ENCODE peak calls at places on chromosomes 4 and X, in ten cellular contexts. S is HepG2, F is fibroblast of lung, D is WERI-Rb-1, B is coronary artery, R is left ventricle myocardium inferior, H is body of pancreas, J is sigmoid colon, T is lower lobe of right lung, V is tibial artery. W is an unnamed sample.

GRCh38 chrX:48933757-48934156 is 14.9 kb upstream of the PIM2 start:
- DNase-seq in S (no peak), F (no peak), D (no peak), B (no peak), R (no peak), H (no peak), J (no peak), T (no peak), V (no peak), W (no peak)

GRCh38 chrX:63657821-63658220 is 127.2 kb downstream of the ARHGEF9 start:
- DNase-seq in S (no peak), F (peak; percentile 87), D (no peak), B (peak; percentile 79), R (peak; percentile 45), H (no peak), J (no peak), T (peak; percentile 73), V (peak; percentile 88), W (peak; percentile 24)

GRCh38 chr4:102564399-102564921 is 63.3 kb downstream of the NFKB1 start:
- DNase-seq in S (no peak), F (peak; percentile 82), D (no peak), B (no peak), R (no peak), H (no peak), J (no peak), T (no peak), V (no peak), W (no peak)

GRCh38 chr4:55447826-55448225 is 52.1 kb downstream of the TMEM165 start:
- DNase-seq in S (no peak), F (peak; percentile 44), D (no peak), B (no peak), R (no peak), H (no peak), J (no peak), T (no peak), V (no peak), W (no peak)

GRCh38 chr4:113256946-113257345 is 207.5 kb downstream of the ANK2 start:
- DNase-seq in S (no peak), F (peak; percentile 25), D (no peak), B (no peak), R (no peak), H (no peak), J (no peak), T (no peak), V (no peak), W (no peak)

GRCh38 chr4:101596786-101597185 is 193.7 kb upstream of the BANK1 start:
- DNase-seq in S (no peak), F (no peak), D (no peak), B (no peak), R (no peak), H (no peak), J (no peak), T (no peak), V (no peak), W (no peak)

GRCh38 chr4:123652501-123652900 is 255.9 kb downstream of the SPRY1 start:
- DNase-seq in S (no peak), F (peak; percentile 20), D (no peak), B (no peak), R (no peak), H (no peak), J (no peak), T (no peak), V (no peak), W (no peak)

GRCh38 chrX:102514536-102514935 is 2.0 kb downstream of the TMSB15A start:
- DNase-seq in S (no peak), F (no peak), D (no peak), B (no peak), R (no peak), H (no peak), J (no peak), T (no peak), V (no peak), W (no peak)

GRCh38 chr4:84482564-84483563 is 16.2 kb downstream of the NKX6-1 start:
- DNase-seq in S (no peak), F (no peak), D (no peak), B (no peak), R (no peak), H (no peak), J (no peak), T (peak; percentile 55), V (no peak), W (no peak)

GRCh38 chr4:1879491-1879890 is 8.3 kb downstream of the NSD2 start:
- DNase-seq in S (no peak), F (no peak), D (no peak), B (no peak), R (no peak), H (no peak), J (no peak), T (no peak), V (no peak), W (no peak)
- H3K4me3 ChIP-seq in S (no peak overlapping the region), F (no peak overlapping the region), D (no peak overlapping the region), B (no peak overlapping the region), R (no peak overlapping the region), H (no peak overlapping the region), J (no peak overlapping the region), T (no peak overlapping the region), V (no peak overlapping the region), W (no peak overlapping the region)

DNA sequence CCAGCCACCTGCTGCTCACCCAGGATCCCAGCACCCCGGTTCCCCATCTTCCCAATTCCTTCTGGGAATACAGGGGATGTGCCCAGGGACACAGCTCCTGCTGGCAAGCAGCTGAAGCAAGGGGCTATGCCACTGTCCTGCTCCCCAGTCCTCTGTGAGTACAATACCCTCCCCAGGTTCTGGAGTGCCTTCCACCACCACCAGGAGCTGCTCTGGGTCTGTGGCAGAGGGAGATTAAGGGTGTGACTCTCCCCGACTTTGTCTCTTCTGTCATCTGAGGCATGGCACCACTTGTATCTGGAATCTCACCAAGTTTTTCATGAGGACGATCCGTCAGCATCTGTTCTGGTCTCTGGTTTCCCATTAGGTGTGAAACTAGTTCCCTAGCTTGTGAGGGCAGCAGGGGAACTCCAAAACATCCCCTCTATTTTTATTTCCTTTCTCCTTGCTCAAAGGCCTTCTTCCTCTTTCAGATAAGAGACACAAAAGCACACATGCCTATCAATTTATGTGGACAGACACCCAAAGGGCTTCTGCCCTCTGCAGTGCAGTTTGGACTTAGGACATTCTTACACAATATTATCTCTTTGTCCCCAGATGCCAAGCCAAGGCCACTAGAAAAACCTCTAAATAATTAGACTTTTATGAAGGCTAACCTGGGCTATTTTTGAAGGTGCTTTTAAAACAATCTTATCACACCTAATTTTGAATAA is 26.8 kb downstream of the MGST2 start:
- DNase-seq in S (peak; percentile 94), F (no peak), D (peak; percentile 58), B (no peak), R (no peak), H (no peak), J (no peak), T (no peak), V (no peak), W (no peak)
- TF ChIP-seq CTCF in S (peak; percentile 44), F (peak; percentile 8), D (peak; percentile 72), B (no peak), R (peak; percentile 57), H (no peak), J (no peak), T (peak; percentile 20), V (no peak), W (peak; percentile 47)

GRCh38 chrX:155215443-155216178 is 649 bp upstream of the VBP1 start:
- DNase-seq in S (no peak), F (no peak), D (no peak), B (no peak), R (no peak), H (no peak), J (no peak), T (no peak), V (no peak), W (no peak)
- H3K27ac ChIP-seq in S (peak overlapping the region; percentile 64), F (peak overlapping the region; percentile 67), D (peak overlapping the region; percentile 98), B (peak overlapping the region; percentile 94), R (peak overlapping the region; percentile 91), H (peak overlapping the region; percentile 85), J (peak overlapping the region; percentile 89), T (peak overlapping the region; percentile 91), V (peak overlapping the region; percentile 97), W (peak overlapping the region; percentile 84)

GRCh38 chrX:3549442-3549875 is 164.0 kb downstream of the PRKX start:
- DNase-seq in S (no peak), F (no peak), D (no peak), B (no peak), R (peak; percentile 13), H (peak; percentile 16), J (no peak), T (no peak), V (no peak), W (no peak)
- H3K4me3 ChIP-seq in S (no peak overlapping the region), F (no peak overlapping the region), D (no peak overlapping the region), B (peak overlapping the region; percentile 45), R (peak overlapping the region; percentile 45), H (no peak overlapping the region), J (no peak overlapping the region), T (peak overlapping the region; percentile 14), V (peak overlapping the region; percentile 22), W (peak overlapping the region; percentile 12)

GRCh38 chr4:109672173-109672572 is 31.1 kb downstream of the CASP6 start:
- DNase-seq in S (no peak), F (no peak), D (no peak), B (no peak), R (no peak), H (no peak), J (no peak), T (no peak), V (no peak), W (no peak)

GRCh38 chr4:109673303-109673702 is 29.9 kb downstream of the CASP6 start:
- DNase-seq in S (no peak), F (no peak), D (no peak), B (no peak), R (no peak), H (no peak), J (no peak), T (no peak), V (no peak), W (no peak)

GRCh38 chr4:109675843-109676242 is 27.4 kb downstream of the CASP6 start:
- DNase-seq in S (no peak), F (no peak), D (no peak), B (no peak), R (no peak), H (no peak), J (no peak), T (no peak), V (no peak), W (no peak)

GRCh38 chr4:109676886-109677285 is 26.4 kb downstream of the CASP6 start:
- DNase-seq in S (no peak), F (no peak), D (no peak), B (no peak), R (no peak), H (no peak), J (no peak), T (no peak), V (no peak), W (no peak)

DNA sequence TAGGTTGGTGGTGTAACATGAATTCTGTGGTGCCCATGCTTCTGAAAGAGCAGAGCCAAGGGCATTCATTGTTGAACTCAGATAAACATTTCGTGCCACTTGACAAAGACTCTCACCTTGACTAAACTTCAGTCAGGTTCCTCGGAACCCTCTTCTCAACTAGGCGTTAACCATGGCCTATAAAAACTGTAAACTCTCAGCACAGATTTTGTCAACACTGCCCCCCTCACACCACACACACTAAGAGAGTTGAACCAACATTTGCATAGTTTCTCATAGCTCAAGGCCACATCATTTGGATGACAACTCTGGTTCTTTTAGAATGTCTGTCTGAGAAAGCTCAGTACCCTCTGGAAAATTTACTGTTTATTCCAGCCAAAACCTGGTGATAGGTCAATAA is 28.1 kb downstream of the CASP6 start:
- DNase-seq in S (no peak), F (no peak), D (no peak), B (no peak), R (no peak), H (no peak), J (no peak), T (no peak), V (no peak), W (no peak)
- TF ChIP-seq CTCF in S (no peak), F (no peak), D (no peak), B (no peak), R (no peak), H (no peak), J (no peak), T (no peak), V (no peak), W (no peak)